ENCODE peak calls at places on chromosomes 16 and 17, in seven cellular contexts. A, D, L, N, S, Y and C are unnamed samples.

GRCh38 chr17:77560417-77560816 is 398.1 kb upstream of the TNRC6C start:
- DNase-seq in S (no peak), Y (no peak), N (no peak), A (no peak), L (no peak), D (no peak), C (no peak)

GRCh38 chr17:59811209-59811608 is 81.5 kb downstream of the TUBD1 start:
- DNase-seq in D (no peak), S (peak; percentile 74), Y (no peak), A (no peak), L (no peak), N (no peak), C (no peak)

GRCh38 chr16:57999971-58000705 is at the start of gene ZNF319:
- DNase-seq in N (no peak), D (no peak), Y (no peak), S (no peak), L (no peak), A (no peak), C (no peak)

GRCh38 chr17:73283841-73284282 is 22.2 kb upstream of the CPSF4L start:
- DNase-seq in S (no peak), Y (no peak), L (no peak), N (no peak), D (no peak), A (no peak), C (no peak)

GRCh38 chr17:55161935-55162555 is 102.7 kb upstream of the HLF start:
- DNase-seq in S (peak; percentile 23), L (no peak), N (peak; percentile 83), A (no peak), D (peak; percentile 94), Y (peak; percentile 42), C (peak; percentile 44)

GRCh38 chr17:73620414-73620813 is 23.8 kb downstream of the SDK2 start:
- DNase-seq in Y (no peak), S (no peak), A (no peak), N (no peak), L (no peak), D (no peak), C (no peak)

GRCh38 chr16:525520-526180 is 1.9 kb upstream of the CAPN15 start:
- DNase-seq in L (no peak), A (peak; percentile 14), Y (peak; percentile 50), D (peak; percentile 57), S (peak; percentile 72), N (peak; percentile 83), C (peak; percentile 57)

GRCh38 chr16:1002399-1003161 is 21.0 kb downstream of the SOX8 start:
- DNase-seq in A (peak; percentile 43), S (peak; percentile 46), D (peak; percentile 85), N (peak; percentile 91), Y (peak; percentile 34), L (peak; percentile 53), C (no peak)

GRCh38 chr17:53659181-53659580 is 163.5 kb upstream of the KIF2B start:
- DNase-seq in D (no peak), Y (no peak), S (no peak), L (no peak), A (no peak), N (no peak), C (no peak)

GRCh38 chr16:50152386-50152806 is 710 bp upstream of the TENT4B start:
- DNase-seq in A (peak; percentile 52), Y (no peak), L (peak; percentile 28), D (no peak), N (peak; percentile 43), S (no peak), C (no peak)

GRCh38 chr17:16491703-16492612 is at the start of gene LRRC75A:
- DNase-seq in N (peak; percentile 57), D (no peak), L (peak; percentile 8), A (peak; percentile 41), S (no peak), Y (no peak), C (no peak)

GRCh38 chr17:30920282-30920681 is 1.5 kb upstream of the ADAP2 start:
- DNase-seq in A (no peak), N (no peak), Y (peak; percentile 3), S (no peak), D (no peak), L (no peak), C (no peak)

GRCh38 chr16:67191410-67191994 is 453 bp upstream of the E2F4 start:
- DNase-seq in L (no peak), N (no peak), A (no peak), S (no peak), Y (no peak), D (no peak), C (no peak)

GRCh38 chr17:31156326-31156725 is 61.5 kb downstream of the NF1 start:
- DNase-seq in N (no peak), S (no peak), L (no peak), Y (peak; percentile 21), A (no peak), D (no peak), C (peak; percentile 54)

GRCh38 chr16:4411684-4412083 is 4.7 kb downstream of the CORO7 start:
- DNase-seq in Y (no peak), S (no peak), A (no peak), L (no peak), N (no peak), D (no peak), C (no peak)